ENCODE peak calls at places on chromosomes 13 and 19, in eight cellular contexts. B is T-cell; A is iris pigment epithelial cell; G is GM18507; M is ureter; Q is WERI-Rb-1; E is activated CD4-positive, alpha-beta T cell treated with anti-CD3 and anti-CD28 coated beads for 4 hours; N is colonic mucosa. Z is an unnamed sample.
A peak's percentile ranks its signal among the peaks of the same experiment; 100 is the strongest.

GRCh38 chr13:72437458-72437857 is 290.0 kb downstream of the MZT1 start:
- DNase-seq in B (no peak), A (peak; percentile 75), G (no peak), M (no peak), Q (no peak), E (no peak), N (no peak), Z (no peak)

GRCh38 chr13:29640665-29641064 is 45.2 kb upstream of the SLC7A1 start:
- DNase-seq in B (no peak), A (no peak), G (no peak), M (no peak), Q (no peak), E (no peak), N (no peak), Z (no peak)

GRCh38 chr19:37506387-37507166 is at the start of gene ZNF793:
- DNase-seq in B (peak; percentile 85), A (peak; percentile 91), G (peak; percentile 2), M (peak; percentile 89), Q (peak; percentile 90), E (peak; percentile 76), N (peak; percentile 80), Z (peak; percentile 62)

GRCh38 chr13:109155301-109155761 is 525.9 kb downstream of the MYO16 start:
- DNase-seq in B (no peak), A (peak; percentile 90), G (no peak), M (no peak), Q (no peak), E (no peak), N (no peak), Z (no peak)

GRCh38 chr13:43572601-43573360 is 214.0 kb downstream of the ENOX1 start:
- DNase-seq in B (no peak), A (peak; percentile 35), G (no peak), M (no peak), Q (no peak), E (no peak), N (no peak), Z (no peak)

GRCh38 chr13:98586400-98587144 is 9.7 kb upstream of the STK24 start:
- DNase-seq in B (no peak), A (no peak), G (no peak), M (no peak), Q (peak; percentile 96), E (no peak), N (no peak), Z (no peak)

GRCh38 chr19:9128171-9128570 is 1.4 kb upstream of the OR7G3 start:
- DNase-seq in B (no peak), A (peak; percentile 80), G (no peak), M (no peak), Q (no peak), E (no peak), N (no peak), Z (no peak)

GRCh38 chr13:95484052-95484451 is 68.5 kb upstream of the CLDN10 start:
- DNase-seq in B (no peak), A (no peak), G (no peak), M (no peak), Q (no peak), E (no peak), N (no peak), Z (no peak)

GRCh38 chr13:23848639-23849282 is 40.4 kb downstream of the MIPEP start:
- DNase-seq in B (no peak), A (no peak), G (no peak), M (no peak), Q (no peak), E (no peak), N (no peak), Z (no peak)

GRCh38 chr19:39996811-39997594 is at the start of gene ZNF546:
- DNase-seq in B (peak; percentile 89), A (peak; percentile 90), G (peak; percentile 88), M (peak; percentile 91), Q (peak; percentile 87), E (peak; percentile 91), N (peak; percentile 95), Z (peak; percentile 87)

GRCh38 chr13:45055902-45056648 is 64.2 kb upstream of the GTF2F2 start:
- DNase-seq in B (no peak), A (peak; percentile 47), G (no peak), M (no peak), Q (peak; percentile 20), E (no peak), N (peak; percentile 28), Z (no peak)

GRCh38 chr13:32299893-32300292 is 15.3 kb downstream of the ZAR1L start:
- DNase-seq in B (no peak), A (no peak), G (no peak), M (no peak), Q (no peak), E (no peak), N (no peak), Z (no peak)

GRCh38 chr13:69951412-69951811 is 156.2 kb upstream of the ATXN8OS start:
- DNase-seq in B (no peak), A (no peak), G (no peak), M (no peak), Q (no peak), E (no peak), N (no peak), Z (no peak)

GRCh38 chr13:110525328-110526319 is 35.9 kb downstream of the RAB20 start:
- DNase-seq in B (peak; percentile 34), A (no peak), G (no peak), M (no peak), Q (no peak), E (no peak), N (peak; percentile 62), Z (peak; percentile 36)

GRCh38 chr19:9878511-9879196 is 43.5 kb downstream of the PIN1 start:
- DNase-seq in B (no peak), A (peak; percentile 44), G (no peak), M (no peak), Q (no peak), E (no peak), N (no peak), Z (no peak)

GRCh38 chr19:39109641-39110040 is 15.9 kb upstream of the PAK4 start:
- DNase-seq in B (no peak), A (no peak), G (no peak), M (no peak), Q (no peak), E (no peak), N (no peak), Z (no peak)

GRCh38 chr13:93480553-93481106 is 254.0 kb downstream of the GPC6 start:
- DNase-seq in B (no peak), A (no peak), G (no peak), M (no peak), Q (no peak), E (no peak), N (no peak), Z (no peak)

GRCh38 chr19:18464646-18465045 is 26.7 kb upstream of the ISYNA1 start:
- DNase-seq in B (no peak), A (peak; percentile 97), G (no peak), M (peak; percentile 81), Q (no peak), E (no peak), N (peak; percentile 80), Z (no peak)

GRCh38 chr13:79910869-79911540 is 429.9 kb downstream of the SPRY2 start:
- DNase-seq in B (no peak), A (no peak), G (no peak), M (no peak), Q (no peak), E (no peak), N (no peak), Z (no peak)

GRCh38 chr13:109026266-109026665 is 396.9 kb downstream of the MYO16 start:
- DNase-seq in B (no peak), A (no peak), G (no peak), M (no peak), Q (no peak), E (no peak), N (no peak), Z (no peak)

GRCh38 chr13:32911506-32911905 is 104.7 kb upstream of the KL start:
- DNase-seq in B (no peak), A (peak; percentile 75), G (no peak), M (no peak), Q (peak; percentile 48), E (no peak), N (no peak), Z (peak; percentile 29)

GRCh38 chr19:11293468-11294389 is 2.2 kb upstream of the TSPAN16 start:
- DNase-seq in B (peak; percentile 64), A (peak; percentile 86), G (peak; percentile 67), M (peak; percentile 97), Q (peak; percentile 95), E (peak; percentile 76), N (peak; percentile 95), Z (peak; percentile 80)

GRCh38 chr13:24854311-24854710 is 90.3 kb downstream of the RNF17 start:
- DNase-seq in B (no peak), A (peak; percentile 50), G (no peak), M (no peak), Q (no peak), E (no peak), N (no peak), Z (no peak)

GRCh38 chr19:57935731-57936130 is 529 bp upstream of the ZNF418 start:
- DNase-seq in B (no peak), A (no peak), G (no peak), M (no peak), Q (no peak), E (no peak), N (no peak), Z (no peak)

GRCh38 chr13:107203146-107203847 is 635.4 kb upstream of the ARGLU1 start:
- DNase-seq in B (no peak), A (peak; percentile 20), G (no peak), M (no peak), Q (peak; percentile 67), E (no peak), N (no peak), Z (no peak)

GRCh38 chr19:6501740-6502648 is at the start of gene TUBB4A:
- DNase-seq in B (no peak), A (no peak), G (no peak), M (no peak), Q (peak; percentile 56), E (no peak), N (no peak), Z (no peak)

GRCh38 chr13:62418872-62419271 is 1003.2 kb upstream of the PCDH20 start:
- DNase-seq in B (no peak), A (peak; percentile 8), G (no peak), M (no peak), Q (no peak), E (no peak), N (no peak), Z (no peak)

GRCh38 chr19:38079926-38080380 is 144.1 kb downstream of the DPF1 start:
- DNase-seq in B (no peak), A (peak; percentile 90), G (peak; percentile 55), M (no peak), Q (no peak), E (no peak), N (no peak), Z (no peak)

Z was measured in naive thymus-derived CD4-positive, alpha-beta T cell.